ENCODE peak calls at places on chromosomes 1 and 21, in four cellular contexts. One of them, this sample, is unnamed.

GRCh38 chr1:114473796-114474195 is 37.2 kb downstream of the TRIM33 start:
- DNase-seq in H9: no peak
- DNase-seq in IMR-90: no peak
- DNase-seq in H1: no peak
- DNase-seq in this sample: no peak

GRCh38 chr1:232923739-232924386 is 26.5 kb upstream of the NTPCR start:
- DNase-seq in IMR-90: peak
- DNase-seq in H1: no peak
- DNase-seq in H9: no peak
- DNase-seq in this sample: no peak

GRCh38 chr1:237065903-237066302 is 23.9 kb downstream of the RYR2 start:
- DNase-seq in H1: no peak
- DNase-seq in H9: no peak
- DNase-seq in IMR-90: no peak
- DNase-seq in this sample: no peak

GRCh38 chr1:17573518-17574041 is 34.1 kb downstream of the ARHGEF10L start:
- DNase-seq in H9: no peak
- DNase-seq in IMR-90: no peak
- DNase-seq in H1: no peak
- DNase-seq in this sample: no peak

GRCh38 chr1:236751385-236751784 is 43.7 kb upstream of the MTR start:
- DNase-seq in H9: no peak
- DNase-seq in IMR-90: no peak
- DNase-seq in H1: no peak
- DNase-seq in this sample: no peak

GRCh38 chr1:63960326-63960725 is 186.5 kb downstream of the ROR1 start:
- DNase-seq in H1: no peak
- DNase-seq in H9: no peak
- DNase-seq in IMR-90: peak
- DNase-seq in this sample: no peak

GRCh38 chr21:25742900-25743299 is 8.1 kb downstream of the GABPA start:
- DNase-seq in H1: no peak
- DNase-seq in IMR-90: no peak
- DNase-seq in H9: no peak
- DNase-seq in this sample: no peak

GRCh38 chr1:18256318-18257235 is 149.0 kb downstream of the IGSF21 start:
- DNase-seq in H9: peak
- DNase-seq in H1: peak
- DNase-seq in IMR-90: no peak
- DNase-seq in this sample: peak

GRCh38 chr1:203465943-203466342 is 9.7 kb upstream of the PRELP start:
- DNase-seq in H9: no peak
- DNase-seq in IMR-90: no peak
- DNase-seq in H1: no peak
- DNase-seq in this sample: no peak

GRCh38 chr1:173551699-173552098 is 51.2 kb downstream of the SLC9C2 start:
- DNase-seq in IMR-90: no peak
- DNase-seq in H9: no peak
- DNase-seq in H1: no peak
- DNase-seq in this sample: no peak

GRCh38 chr1:20486457-20487235 is 636 bp upstream of the CAMK2N1 start:
- DNase-seq in H9: peak
- DNase-seq in IMR-90: peak
- DNase-seq in H1: no peak
- DNase-seq in this sample: peak

GRCh38 chr1:165073402-165074007 is 283.0 kb downstream of the LMX1A start:
- DNase-seq in H9: peak
- DNase-seq in IMR-90: peak
- DNase-seq in H1: no peak
- DNase-seq in this sample: peak

GRCh38 chr1:219174672-219175564 is 1.2 kb downstream of the LYPLAL1 start:
- DNase-seq in IMR-90: peak
- DNase-seq in H9: no peak
- DNase-seq in H1: no peak
- DNase-seq in this sample: peak

GRCh38 chr1:8169364-8170058 is 143.4 kb upstream of the ERRFI1 start:
- DNase-seq in IMR-90: peak
- DNase-seq in H1: no peak
- DNase-seq in H9: no peak
- DNase-seq in this sample: peak

GRCh38 chr1:66613187-66613586 is 79.2 kb downstream of the SGIP1 start:
- DNase-seq in H9: no peak
- DNase-seq in H1: no peak
- DNase-seq in IMR-90: peak
- DNase-seq in this sample: no peak

GRCh38 chr1:27633640-27634165 is 1.3 kb downstream of the FGR start:
- DNase-seq in IMR-90: no peak
- DNase-seq in H1: no peak
- DNase-seq in H9: no peak
- DNase-seq in this sample: no peak

GRCh38 chr1:70706381-70707173 is 295.5 kb downstream of the CTH start:
- DNase-seq in H9: peak
- DNase-seq in IMR-90: no peak
- DNase-seq in H1: peak
- DNase-seq in this sample: peak

GRCh38 chr21:15483138-15483780 is 246.5 kb upstream of the USP25 start:
- DNase-seq in IMR-90: peak
- DNase-seq in H1: peak
- DNase-seq in H9: peak
- DNase-seq in this sample: peak

GRCh38 chr1:11062965-11063401 is 3.2 kb upstream of the SRM start:
- DNase-seq in H9: no peak
- DNase-seq in H1: no peak
- DNase-seq in IMR-90: no peak
- DNase-seq in this sample: no peak

GRCh38 chr1:116842654-116843053 is 67.1 kb upstream of the PTGFRN start:
- DNase-seq in H1: no peak
- DNase-seq in IMR-90: no peak
- DNase-seq in H9: no peak
- DNase-seq in this sample: peak

GRCh38 chr1:237953238-237953637 is 62.5 kb upstream of the ZP4 start:
- DNase-seq in H1: no peak
- DNase-seq in H9: peak
- DNase-seq in IMR-90: no peak
- DNase-seq in this sample: peak

GRCh38 chr1:184186167-184186566 is 134.6 kb downstream of the TSEN15 start:
- DNase-seq in H9: no peak
- DNase-seq in IMR-90: no peak
- DNase-seq in H1: no peak
- DNase-seq in this sample: no peak

GRCh38 chr1:35557118-35557610 is at the start of gene KIAA0319L:
- DNase-seq in H1: no peak
- DNase-seq in IMR-90: peak
- DNase-seq in H9: peak
- DNase-seq in this sample: no peak

GRCh38 chr1:41365772-41366427 is 4.7 kb downstream of the FOXO6 start:
- DNase-seq in H1: no peak
- DNase-seq in H9: peak
- DNase-seq in IMR-90: no peak
- DNase-seq in this sample: peak

GRCh38 chr1:207024202-207025143 is 8.1 kb downstream of the C1orf116 start:
- DNase-seq in IMR-90: no peak
- DNase-seq in H1: no peak
- DNase-seq in H9: no peak
- DNase-seq in this sample: no peak

GRCh38 chr1:183580281-183580682 is 10.0 kb downstream of the NCF2 start:
- DNase-seq in H9: peak
- DNase-seq in IMR-90: no peak
- DNase-seq in H1: peak
- DNase-seq in this sample: peak

GRCh38 chr1:92118826-92119225 is 38.7 kb downstream of the BTBD8 start:
- DNase-seq in H9: no peak
- DNase-seq in IMR-90: peak
- DNase-seq in H1: no peak
- DNase-seq in this sample: no peak

GRCh38 chr1:241586905-241587532 is 53.1 kb downstream of the CHML start:
- DNase-seq in IMR-90: no peak
- DNase-seq in H1: no peak
- DNase-seq in H9: no peak
- DNase-seq in this sample: peak

GRCh38 chr1:114832057-114832456 is 22.6 kb upstream of the SYCP1 start:
- DNase-seq in H1: no peak
- DNase-seq in IMR-90: no peak
- DNase-seq in H9: no peak
- DNase-seq in this sample: no peak

GRCh38 chr1:8194481-8195227 is 123.3 kb upstream of the SLC45A1 start:
- DNase-seq in H9: no peak
- DNase-seq in IMR-90: peak
- DNase-seq in H1: no peak
- DNase-seq in this sample: no peak

GRCh38 chr1:159261726-159262494 is 40.2 kb upstream of the FCER1A start:
- DNase-seq in H1: no peak
- DNase-seq in H9: no peak
- DNase-seq in IMR-90: no peak
- DNase-seq in this sample: no peak
- H3K56ac ChIP-seq in H1: no peak
- H3K56ac ChIP-seq in H9: no peak
- H3K56ac ChIP-seq in IMR-90: no peak
- H3K56ac ChIP-seq in this sample: no peak

GRCh38 chr1:54307305-54307704 is 98.9 kb downstream of the SSBP3 start:
- DNase-seq in H1: no peak
- DNase-seq in H9: no peak
- DNase-seq in IMR-90: no peak
- DNase-seq in this sample: no peak

GRCh38 chr1:54302549-54302948 is 102.6 kb downstream of the MRPL37 start:
- DNase-seq in H1: no peak
- DNase-seq in H9: no peak
- DNase-seq in IMR-90: no peak
- DNase-seq in this sample: no peak

GRCh38 chr1:54304518-54304917 is 101.7 kb downstream of the SSBP3 start:
- DNase-seq in H1: no peak
- DNase-seq in IMR-90: no peak
- DNase-seq in H9: no peak
- DNase-seq in this sample: no peak

GRCh38 chr1:54302951-54303843 is 103.0 kb downstream of the SSBP3 start:
- DNase-seq in H1: no peak
- DNase-seq in H9: no peak
- DNase-seq in IMR-90: no peak
- DNase-seq in this sample: no peak

GRCh38 chr1:54305906-54306514 is 100.2 kb downstream of the SSBP3 start:
- DNase-seq in IMR-90: no peak
- DNase-seq in H9: no peak
- DNase-seq in H1: no peak
- DNase-seq in this sample: peak
- H3K56ac ChIP-seq in IMR-90: no peak
- H3K56ac ChIP-seq in H9: no peak
- H3K56ac ChIP-seq in H1: no peak
- H3K56ac ChIP-seq in this sample: peak

GRCh38 chr1:227786673-227787512 is 28.6 kb upstream of the PRSS38 start:
- DNase-seq in H1: no peak
- DNase-seq in H9: no peak
- DNase-seq in IMR-90: no peak
- DNase-seq in this sample: no peak
- H3K56ac ChIP-seq in H1: no peak
- H3K56ac ChIP-seq in H9: no peak
- H3K56ac ChIP-seq in IMR-90: no peak
- H3K56ac ChIP-seq in this sample: peak

DNA sequence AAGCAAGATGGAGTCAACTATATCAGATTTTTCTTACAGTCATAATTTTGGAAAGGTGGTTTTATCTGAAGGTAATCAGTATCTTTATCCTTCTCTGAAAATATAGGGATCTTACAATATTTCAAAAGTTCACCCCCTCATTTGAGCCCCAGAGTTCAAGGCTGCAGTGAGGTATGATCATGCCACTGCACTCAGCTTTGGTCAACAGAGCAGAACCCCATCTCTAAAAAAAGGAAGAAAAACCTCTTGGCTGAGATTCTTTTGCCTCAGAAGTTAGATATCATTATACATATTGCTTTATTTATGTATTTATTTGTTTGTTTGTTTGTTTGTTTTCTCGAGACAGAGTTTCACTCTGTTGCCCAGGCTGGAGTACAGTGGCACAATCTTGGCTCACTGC is 11.5 kb upstream of the RBBP5 start:
- DNase-seq in IMR-90: no peak
- DNase-seq in H1: no peak
- DNase-seq in H9: no peak
- DNase-seq in this sample: no peak
- H3K56ac ChIP-seq in IMR-90: no peak
- H3K56ac ChIP-seq in H1: no peak
- H3K56ac ChIP-seq in H9: no peak
- H3K56ac ChIP-seq in this sample: no peak

DNA sequence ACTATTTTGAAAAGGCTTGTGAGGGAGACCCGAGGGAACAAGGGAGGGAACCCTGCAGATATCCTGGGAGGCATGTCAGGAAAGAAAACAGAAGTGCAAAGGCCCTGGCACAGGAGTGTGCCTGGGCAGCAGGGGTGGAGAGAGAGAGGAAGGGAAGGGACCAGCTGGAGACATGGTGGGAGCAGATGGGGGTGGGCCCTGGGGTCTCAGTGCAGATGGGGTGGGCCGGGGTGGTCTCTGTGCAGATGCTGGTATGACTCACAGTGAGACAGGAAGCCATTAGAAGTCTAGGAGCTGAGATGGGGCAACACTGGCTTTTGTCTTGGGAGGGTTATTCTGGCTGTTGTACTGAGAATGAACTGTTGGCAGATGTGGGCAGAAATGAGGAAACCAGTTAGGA is 363.6 kb upstream of the C1orf174 start:
- DNase-seq in H9: no peak
- DNase-seq in IMR-90: no peak
- DNase-seq in H1: no peak
- DNase-seq in this sample: no peak
- H3K56ac ChIP-seq in H9: no peak
- H3K56ac ChIP-seq in IMR-90: no peak
- H3K56ac ChIP-seq in H1: no peak
- H3K56ac ChIP-seq in this sample: no peak

DNA sequence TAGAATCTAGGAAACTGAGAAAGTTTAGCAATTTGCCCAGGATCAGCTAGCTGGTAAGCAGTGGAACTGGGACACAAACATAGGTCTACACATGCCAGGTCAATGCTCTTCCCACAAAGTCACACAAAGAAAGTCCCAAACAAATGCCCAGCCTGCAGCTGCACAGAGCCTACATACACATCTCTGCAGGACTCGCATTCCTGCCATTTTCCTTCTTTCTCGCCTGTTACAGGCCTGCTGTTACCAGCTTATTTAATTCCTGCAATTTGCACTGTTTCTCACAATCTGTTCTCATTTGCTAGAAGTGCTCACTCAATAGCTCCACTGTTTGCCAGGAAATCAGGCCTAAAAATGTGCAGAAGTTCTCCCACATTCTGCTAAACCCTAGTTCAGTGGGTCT is 362.6 kb upstream of the C1orf87 start:
- DNase-seq in H9: no peak
- DNase-seq in IMR-90: no peak
- DNase-seq in H1: no peak
- DNase-seq in this sample: peak
- H3K56ac ChIP-seq in H9: no peak
- H3K56ac ChIP-seq in IMR-90: no peak
- H3K56ac ChIP-seq in H1: no peak
- H3K56ac ChIP-seq in this sample: no peak